ENCODE peak calls at places on chromosomes 6 and 20, in eight cellular contexts. L is upper lobe of right lung, C is left lung, N is AG09309, J is dorsolateral prefrontal cortex, B is left ventricle myocardium inferior, W is fibroblast of the aortic adventitia, E is psoas muscle. G is an unnamed sample.
A peak's percentile ranks its signal among the peaks of the same experiment; 100 is the strongest.

GRCh38 chr6:99432877-99433276 is 7.8 kb upstream of the PNISR start:
- DNase-seq in L (no peak), C (no peak), N (no peak), J (no peak), B (no peak), W (no peak), E (no peak), G (no peak)

GRCh38 chr6:168413018-168413720 is 27.8 kb upstream of the SMOC2 start:
- DNase-seq in L (peak; percentile 55), C (peak; percentile 79), N (no peak), J (no peak), B (no peak), W (no peak), E (no peak), G (no peak)

GRCh38 chr6:112480551-112480950 is 133.4 kb downstream of the RFPL4B start:
- DNase-seq in L (no peak), C (no peak), N (no peak), J (no peak), B (no peak), W (no peak), E (no peak), G (no peak)

GRCh38 chr6:137707590-137708360 is 159.3 kb upstream of the TNFAIP3 start:
- DNase-seq in L (no peak), C (no peak), N (peak; percentile 74), J (no peak), B (peak; percentile 25), W (peak; percentile 88), E (peak; percentile 35), G (no peak)

GRCh38 chr20:39280875-39281274 is 318.7 kb downstream of the DHX35 start:
- DNase-seq in L (no peak), C (no peak), N (no peak), J (no peak), B (no peak), W (no peak), E (no peak), G (no peak)

GRCh38 chr20:10075606-10076005 is 40.8 kb downstream of the ANKEF1 start:
- DNase-seq in L (no peak), C (no peak), N (no peak), J (no peak), B (no peak), W (no peak), E (no peak), G (no peak)

GRCh38 chr6:160461641-160462040 is 113.5 kb downstream of the SLC22A3 start:
- DNase-seq in L (no peak), C (no peak), N (no peak), J (no peak), B (no peak), W (no peak), E (no peak), G (no peak)

GRCh38 chr6:108627692-108628565 is 67.2 kb downstream of the FOXO3 start:
- DNase-seq in L (no peak), C (no peak), N (no peak), J (no peak), B (no peak), W (peak; percentile 28), E (no peak), G (no peak)

GRCh38 chr20:51534764-51535386 is 7.6 kb downstream of the NFATC2 start:
- DNase-seq in L (no peak), C (no peak), N (no peak), J (no peak), B (no peak), W (no peak), E (no peak), G (no peak)

GRCh38 chr20:51532577-51533191 is 9.8 kb downstream of the NFATC2 start:
- DNase-seq in L (no peak), C (no peak), N (no peak), J (peak; percentile 63), B (peak; percentile 52), W (peak; percentile 11), E (peak; percentile 64), G (no peak)

GRCh38 chr20:51533291-51534172 is 9.0 kb downstream of the NFATC2 start:
- DNase-seq in L (no peak), C (no peak), N (no peak), J (no peak), B (no peak), W (no peak), E (no peak), G (peak; percentile 29)

GRCh38 chr20:51540585-51540984 is 1.9 kb downstream of the NFATC2 start:
- DNase-seq in L (no peak), C (no peak), N (no peak), J (no peak), B (no peak), W (no peak), E (no peak), G (no peak)

DNA sequence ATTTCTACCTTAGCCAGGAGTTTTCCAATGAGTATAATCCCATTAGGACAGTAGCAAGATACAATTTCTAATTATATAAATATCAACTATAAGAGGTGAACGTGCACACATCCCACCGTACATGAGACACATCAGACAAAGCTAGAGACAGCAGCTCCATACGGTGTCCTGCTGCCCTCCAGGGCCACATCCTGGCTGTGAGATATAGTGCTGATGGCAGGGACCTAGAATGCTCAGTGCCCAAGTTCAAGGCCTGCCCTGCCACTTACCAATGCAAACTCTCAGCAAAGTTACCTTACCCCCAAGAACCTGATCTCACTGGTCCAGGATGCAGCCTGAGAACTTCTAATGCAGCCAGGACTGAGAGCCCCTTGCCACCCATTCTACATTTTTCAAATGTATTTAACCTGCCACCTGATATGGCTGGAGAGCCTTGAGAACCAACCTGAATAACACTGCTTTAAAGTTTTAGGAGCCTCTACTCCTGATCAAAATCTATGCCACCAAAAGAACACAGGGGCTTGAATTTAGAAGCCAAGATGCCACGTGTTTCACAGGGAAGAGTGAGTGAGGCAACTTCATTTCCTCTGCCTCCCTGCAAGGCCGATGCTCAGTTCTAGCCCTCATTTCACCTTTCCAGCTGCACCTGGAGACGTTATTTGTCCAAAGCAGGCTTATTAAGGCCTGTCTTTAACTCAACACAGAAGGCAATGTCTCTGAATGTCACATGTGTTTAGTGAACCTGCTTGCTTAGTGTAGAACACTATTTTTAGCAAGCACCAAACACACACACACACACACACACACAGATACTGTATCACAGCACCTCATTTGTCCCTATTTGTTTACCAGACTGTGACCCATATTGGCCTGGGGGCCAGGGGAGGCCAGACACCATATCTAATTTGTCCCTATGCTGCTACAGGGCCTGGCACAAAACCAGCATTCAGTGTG is 6.1 kb downstream of the NFATC2 start:
- DNase-seq in L (no peak), C (no peak), N (no peak), J (no peak), B (no peak), W (no peak), E (no peak), G (no peak)
- H3K4me3 ChIP-seq in L (no peak overlapping the region), C (no peak overlapping the region), N (no peak overlapping the region), J (no peak overlapping the region), B (no peak overlapping the region), W (no peak overlapping the region), E (no peak overlapping the region), G (no peak overlapping the region)

GRCh38 chr6:117188627-117189201 is 76.6 kb upstream of the VGLL2 start:
- DNase-seq in L (no peak), C (no peak), N (no peak), J (no peak), B (no peak), W (no peak), E (no peak), G (no peak)
- TF ChIP-seq CTCF in L (peak; percentile 20), C (no peak), N (peak; percentile 27), J (peak; percentile 24), B (peak; percentile 56), W (no peak), E (peak; percentile 53), G (no peak)

DNA sequence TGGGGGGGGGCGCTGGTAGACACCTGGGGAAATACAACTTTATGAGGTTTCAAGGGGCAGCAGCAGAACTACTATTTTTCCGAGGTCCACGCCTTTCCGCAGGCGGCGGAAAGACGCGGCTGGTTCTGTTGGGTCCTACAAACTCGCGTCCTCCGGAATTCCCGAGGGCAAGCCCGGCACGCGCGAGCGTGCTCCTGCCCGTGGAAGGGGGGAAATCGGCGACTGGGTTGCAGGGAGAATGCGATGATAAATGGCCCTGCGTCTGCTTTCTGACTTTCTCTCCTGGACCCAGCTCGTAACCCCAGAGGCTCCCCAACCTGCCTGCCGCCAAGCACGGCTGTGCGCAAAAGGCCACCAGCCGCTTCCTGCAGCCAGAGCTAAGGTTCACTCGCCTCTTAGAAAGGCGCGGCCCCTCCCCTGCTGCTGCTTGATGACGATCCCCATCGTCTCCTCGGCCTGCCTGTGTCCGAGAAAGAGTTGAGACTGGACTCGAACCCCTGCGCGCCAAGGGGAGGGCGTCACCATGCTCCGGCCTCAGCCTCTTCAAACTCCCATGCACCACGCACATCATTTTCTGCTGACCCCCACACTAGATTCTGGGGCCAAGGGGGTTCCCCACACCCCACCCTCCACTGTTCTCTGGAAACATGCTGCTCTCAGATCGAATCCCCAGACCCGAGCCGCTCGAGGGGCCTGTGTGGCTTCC is 6.7 kb downstream of the FOXA2 start:
- DNase-seq in L (peak; percentile 88), C (peak; percentile 87), N (no peak), J (no peak), B (no peak), W (no peak), E (no peak), G (no peak)
- H3K4me3 ChIP-seq in L (peak overlapping the region; percentile 44), C (peak overlapping the region; percentile 28), N (no peak overlapping the region), J (no peak overlapping the region), B (no peak overlapping the region), W (no peak overlapping the region), E (no peak overlapping the region), G (no peak overlapping the region)

DNA sequence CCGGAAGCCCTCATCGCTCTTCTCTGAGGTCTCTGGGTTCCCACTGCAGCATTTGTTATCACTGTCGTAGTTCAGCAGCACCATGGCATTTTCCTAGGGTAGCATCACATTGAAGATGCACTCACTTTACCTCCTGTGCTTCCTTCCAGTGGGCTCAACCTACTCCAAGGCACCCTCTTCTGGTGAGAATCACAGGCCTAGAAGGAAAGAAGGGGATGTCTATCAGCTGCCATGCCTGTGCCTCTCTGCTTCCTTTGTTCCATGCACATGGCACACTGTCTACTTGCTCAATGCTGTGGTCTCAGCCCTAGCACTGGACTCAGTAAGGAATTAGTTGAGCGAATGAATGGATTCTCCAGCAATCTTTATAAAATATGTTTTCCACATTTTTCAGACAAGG is 22.6 kb downstream of the CST4 start:
- DNase-seq in L (no peak), C (no peak), N (no peak), J (no peak), B (no peak), W (peak; percentile 14), E (no peak), G (no peak)
- TF ChIP-seq CTCF in L (no peak), C (no peak), N (peak; percentile 30), J (no peak), B (no peak), W (peak; percentile 42), E (no peak), G (peak; percentile 21)

G was measured in AG04449.